ENCODE peak calls at places on chromosomes 7 and 10, in four cellular contexts. H is neural progenitor cell, J is GM23338, O is NCI-H460. M is an unnamed sample.

GRCh38 chr7:82528577-82529305 is 85.2 kb upstream of the CACNA2D1 start:
- DNase-seq in H (no peak), O (no peak), J (no peak), M (no peak)

GRCh38 chr7:151648429-151648828 is 128.7 kb upstream of the RHEB start:
- DNase-seq in H (no peak), J (no peak), O (no peak), M (no peak)

GRCh38 chr10:792083-792791 is 102.8 kb upstream of the DIP2C start:
- DNase-seq in J (no peak), H (no peak), O (no peak), M (no peak)

GRCh38 chr10:79273603-79274002 is 73.7 kb upstream of the PPIF start:
- DNase-seq in J (no peak), H (no peak), O (no peak), M (no peak)

GRCh38 chr10:63699785-63700184 is 178.6 kb downstream of the REEP3 start:
- DNase-seq in O (no peak), H (no peak), J (no peak), M (peak; percentile 86)

GRCh38 chr7:91033574-91033973 is 230.7 kb upstream of the FZD1 start:
- DNase-seq in J (no peak), O (no peak), H (no peak), M (no peak)

GRCh38 chr7:6179620-6180343 is 92.6 kb downstream of the CYTH3 start:
- DNase-seq in J (no peak), O (no peak), H (no peak), M (no peak)

GRCh38 chr10:95395947-95396449 is 105.2 kb upstream of the PDLIM1 start:
- DNase-seq in H (no peak), J (no peak), O (no peak), M (no peak)

GRCh38 chr7:33563010-33563409 is 342.3 kb upstream of the BMPER start:
- DNase-seq in H (no peak), O (no peak), J (no peak), M (no peak)

GRCh38 chr7:50858528-50859245 is 76.0 kb upstream of the GRB10 start:
- DNase-seq in H (no peak), O (no peak), J (no peak), M (no peak)

GRCh38 chr7:26202019-26202985 is 757 bp downstream of the CBX3 start:
- DNase-seq in H (peak; percentile 73), O (no peak), J (peak; percentile 52), M (peak; percentile 61)

GRCh38 chr7:35717516-35717915 is 22.6 kb upstream of the HERPUD2 start:
- DNase-seq in J (no peak), O (no peak), H (no peak), M (no peak)

GRCh38 chr7:121544726-121545125 is 148.6 kb upstream of the FAM3C start:
- DNase-seq in J (no peak), O (peak; percentile 23), H (no peak), M (peak; percentile 97)

GRCh38 chr7:22008011-22008410 is 62.3 kb upstream of the CDCA7L start:
- DNase-seq in H (peak; percentile 15), O (no peak), J (no peak), M (no peak)

GRCh38 chr10:77873558-77874380 is 52.8 kb downstream of the DLG5 start:
- DNase-seq in O (no peak), H (no peak), J (no peak), M (peak; percentile 77)

GRCh38 chr10:11112718-11113117 is 95.0 kb downstream of the CELF2 start:
- DNase-seq in O (no peak), H (no peak), J (no peak), M (no peak)

GRCh38 chr7:44636041-44636580 is 29.7 kb downstream of the OGDH start:
- DNase-seq in O (no peak), H (no peak), J (no peak), M (no peak)

GRCh38 chr7:8567626-8568025 is 134.2 kb downstream of the NXPH1 start:
- DNase-seq in J (no peak), H (no peak), O (no peak), M (no peak)

GRCh38 chr10:58362026-58362799 is 23.0 kb upstream of the TFAM start:
- DNase-seq in H (no peak), J (no peak), O (no peak), M (no peak)

GRCh38 chr7:23261843-23262452 is 15.4 kb downstream of the GPNMB start:
- DNase-seq in O (peak; percentile 76), J (peak; percentile 82), H (peak; percentile 77), M (peak; percentile 72)

GRCh38 chr10:80075781-80076180 is 2.7 kb upstream of the TMEM254 start:
- DNase-seq in J (no peak), H (no peak), O (no peak), M (peak; percentile 16)

GRCh38 chr7:73313521-73313906 is 4.9 kb upstream of the NSUN5 start:
- DNase-seq in H (no peak), O (no peak), J (no peak), M (no peak)

GRCh38 chr10:82278401-82279182 is 403.6 kb downstream of the NRG3 start:
- DNase-seq in H (no peak), O (no peak), J (no peak), M (no peak)

GRCh38 chr10:107814865-107815487 is 650.5 kb upstream of the SORCS1 start:
- DNase-seq in H (peak; percentile 82), O (peak; percentile 76), J (peak; percentile 86), M (peak; percentile 82)